ENCODE peak calls at places on chromosomes 4 and X, in six cellular contexts. J is thoracic aorta, H is kidney, W is HFF-Myc, L is AG04450, X is BJ. Q is an unnamed sample.

GRCh38 chrX:134774190-134775048 is 116.1 kb upstream of the PLAC1 start:
- DNase-seq in J (no peak), X (no peak), L (no peak), H (no peak), W (no peak), Q (no peak)

GRCh38 chr4:155809835-155810234 is 51.0 kb downstream of the GUCY1B1 start:
- DNase-seq in W (peak; percentile 77), H (no peak), L (peak; percentile 70), J (no peak), X (peak; percentile 36), Q (peak; percentile 67)

GRCh38 chr4:158754385-158755180 is 14.2 kb upstream of the FNIP2 start:
- DNase-seq in J (no peak), H (no peak), L (no peak), W (no peak), X (peak; percentile 91), Q (peak; percentile 71)

GRCh38 chrX:1582686-1583437 is 8.5 kb upstream of the AKAP17A start:
- DNase-seq in L (no peak), J (no peak), W (no peak), H (no peak), X (no peak), Q (no peak)

GRCh38 chr4:156303708-156304107 is 350.0 kb upstream of the CTSO start:
- DNase-seq in W (no peak), X (no peak), J (no peak), H (no peak), L (no peak), Q (no peak)

GRCh38 chr4:47145630-47146029 is 114.3 kb downstream of the GABRB1 start:
- DNase-seq in X (no peak), W (peak; percentile 4), H (no peak), L (peak; percentile 67), J (no peak), Q (no peak)

GRCh38 chrX:45771560-45772340 is 571.1 kb upstream of the DIPK2B start:
- DNase-seq in X (no peak), H (peak; percentile 71), W (no peak), L (peak; percentile 36), J (no peak), Q (no peak)

GRCh38 chr4:40043786-40044185 is 12.9 kb upstream of the N4BP2 start:
- DNase-seq in J (no peak), X (no peak), W (no peak), H (peak; percentile 63), L (no peak), Q (no peak)

GRCh38 chrX:133258481-133258880 is 40.3 kb upstream of the TFDP3 start:
- DNase-seq in X (peak; percentile 5), L (peak; percentile 1), H (no peak), W (no peak), J (no peak), Q (no peak)

GRCh38 chr4:808860-809570 is 16.9 kb downstream of the CPLX1 start:
- DNase-seq in W (no peak), J (no peak), H (peak; percentile 69), L (no peak), X (no peak), Q (no peak)

GRCh38 chrX:1072637-1073377 is 139.6 kb downstream of the CRLF2 start:
- DNase-seq in W (no peak), L (no peak), X (no peak), J (no peak), H (peak; percentile 40), Q (no peak)

GRCh38 chr4:120066182-120066524 is 495 bp downstream of the MAD2L1 start:
- DNase-seq in J (no peak), H (no peak), W (no peak), X (no peak), L (no peak), Q (no peak)

GRCh38 chr4:124409044-124409443 is 303.5 kb downstream of the ANKRD50 start:
- DNase-seq in J (no peak), H (no peak), X (no peak), W (no peak), L (no peak), Q (no peak)

GRCh38 chrX:88244066-88244465 is 503.0 kb upstream of the CPXCR1 start:
- DNase-seq in W (no peak), H (no peak), J (no peak), L (no peak), X (no peak), Q (no peak)

GRCh38 chrX:141969706-141970105 is 66.0 kb downstream of the MAGEC1 start:
- DNase-seq in W (no peak), H (no peak), X (no peak), J (no peak), L (no peak), Q (no peak)

GRCh38 chrX:9166566-9166909 is 132.6 kb upstream of the FAM9B start:
- DNase-seq in W (no peak), L (no peak), H (no peak), X (no peak), J (no peak), Q (no peak)

GRCh38 chr4:780730-781492 is 45.0 kb downstream of the CPLX1 start:
- DNase-seq in H (peak; percentile 85), L (no peak), X (no peak), W (no peak), J (no peak), Q (no peak)

GRCh38 chrX:109842611-109843010 is 109.6 kb upstream of the ACSL4 start:
- DNase-seq in X (no peak), H (no peak), J (no peak), L (no peak), W (no peak), Q (no peak)

GRCh38 chr4:6200011-6200921 is at the start of gene JAKMIP1:
- DNase-seq in H (peak; percentile 87), X (no peak), L (peak; percentile 10), W (no peak), J (no peak), Q (no peak)

GRCh38 chr4:118968006-118968405 is 79.4 kb downstream of the SYNPO2 start:
- DNase-seq in L (no peak), H (peak; percentile 70), X (peak; percentile 70), W (peak; percentile 64), J (no peak), Q (peak; percentile 67)

GRCh38 chr4:1194028-1194900 is 21.9 kb upstream of the SPON2 start:
- DNase-seq in L (no peak), X (no peak), J (no peak), H (peak; percentile 92), W (no peak), Q (no peak)

GRCh38 chr4:6767725-6768538 is 14.6 kb upstream of the KIAA0232 start:
- DNase-seq in H (peak; percentile 41), W (no peak), L (no peak), J (no peak), X (no peak), Q (no peak)

GRCh38 chr4:140291259-140291658 is 82.2 kb upstream of the SCOC start:
- DNase-seq in J (no peak), H (no peak), L (no peak), W (no peak), X (no peak), Q (no peak)

GRCh38 chr4:72128741-72129140 is 96.9 kb downstream of the NPFFR2 start:
- DNase-seq in X (no peak), L (no peak), W (no peak), J (no peak), H (no peak), Q (no peak)

GRCh38 chr4:117560329-117560728 is 474.0 kb upstream of the NDST3 start:
- DNase-seq in L (peak; percentile 8), W (no peak), H (no peak), X (no peak), J (no peak), Q (no peak)
- TF ChIP-seq CTCF in L (peak; percentile 28), W (no peak), H (no peak), X (no peak), J (no peak), Q (no peak)

DNA sequence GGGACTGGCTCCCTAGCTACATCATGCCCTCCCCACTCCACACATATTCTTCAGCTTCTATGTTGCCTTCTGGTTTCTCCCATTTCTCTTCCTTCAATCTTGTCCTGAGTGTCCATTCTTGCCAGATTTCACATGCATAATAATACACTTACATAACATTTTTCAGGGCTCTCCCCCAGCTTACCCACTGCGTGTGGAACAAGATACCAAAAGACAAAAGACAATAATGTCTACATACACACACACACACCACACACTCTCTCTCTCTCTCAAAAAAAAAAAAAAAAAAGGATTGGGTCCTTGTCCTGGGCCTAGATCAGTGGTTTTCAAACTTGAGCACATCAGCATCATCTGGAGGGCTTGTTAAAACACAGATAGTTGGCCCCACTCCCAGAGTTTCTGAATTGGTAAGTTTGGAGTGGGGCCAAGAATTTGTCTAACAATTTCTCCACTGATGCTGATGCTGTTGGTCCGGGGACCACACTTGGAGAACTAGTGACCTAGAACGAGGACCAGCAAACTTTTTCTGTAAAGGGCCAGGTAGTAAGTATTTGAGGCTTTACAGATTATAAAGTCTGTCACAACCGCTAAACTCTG is 6.5 kb upstream of the SMARCA1 start:
- DNase-seq in L (no peak), J (no peak), H (no peak), W (no peak), X (no peak), Q (no peak)
- TF ChIP-seq CTCF in L (no peak), J (no peak), H (no peak), W (no peak), X (no peak), Q (no peak)

DNA sequence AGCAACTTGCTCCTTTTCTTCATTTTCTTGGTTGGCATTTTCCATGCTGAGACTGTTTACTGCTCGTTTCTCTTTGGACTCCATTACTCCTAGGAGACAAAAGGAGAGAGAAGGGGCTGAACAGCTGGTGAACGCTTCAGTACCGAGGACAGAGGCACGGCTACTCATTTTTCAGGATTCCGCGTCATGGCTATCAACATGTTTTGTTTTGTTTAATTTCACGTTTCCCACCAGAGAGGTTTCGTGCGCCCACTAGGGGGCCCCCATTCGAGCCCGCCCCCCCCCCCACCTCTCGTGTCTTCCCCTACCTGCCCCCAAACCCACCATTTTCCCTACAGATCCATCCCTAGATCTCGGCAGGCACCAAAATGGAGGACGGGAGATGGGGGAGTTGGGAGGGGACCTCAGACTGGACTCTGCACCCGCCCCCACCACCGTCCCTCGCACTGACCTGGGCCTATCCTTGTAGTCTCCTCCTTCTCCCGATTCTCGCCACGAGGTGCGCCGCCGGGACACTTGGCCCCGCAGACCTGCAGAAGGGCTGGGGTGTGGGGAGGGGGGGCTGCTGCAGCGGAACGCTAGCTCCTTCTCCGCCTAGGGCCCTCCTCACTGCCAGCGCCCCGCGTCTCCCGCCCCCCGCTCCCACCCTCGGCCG is 653 bp downstream of the BEX1 start:
- DNase-seq in W (peak; percentile 11), H (peak; percentile 58), X (no peak), J (no peak), L (no peak), Q (no peak)
- TF ChIP-seq CTCF in W (peak; percentile 2), H (no peak), X (no peak), J (no peak), L (no peak), Q (no peak)

GRCh38 chr4:79552311-79552710 is 144.3 kb upstream of the GK2 start:
- DNase-seq in W (no peak), J (no peak), L (no peak), H (no peak), X (no peak), Q (no peak)
- TF ChIP-seq CTCF in W (no peak), J (no peak), L (no peak), H (no peak), X (no peak), Q (no peak)

Q was measured in AG09309.